ENCODE peak calls at places on chromosomes 16 and 17, in nine cellular contexts. One of them, this sample, is unnamed.

GRCh38 chr16:48156790-48157209 is 1.0 kb upstream of the ABCC12 start:
- DNase-seq in prostate gland: peak; percentile 73
- DNase-seq in activated CD8-positive, alpha-beta T cell treated with anti-CD3 and anti-CD28 coated beads for 36 hours: peak; percentile 89
- DNase-seq in ELF-1: peak; percentile 87
- DNase-seq in NCI-H2081: peak; percentile 64
- DNase-seq in left cardiac atrium: peak; percentile 84
- DNase-seq in sciatic nerve: peak; percentile 92
- DNase-seq in hypothalamus: peak; percentile 70
- DNase-seq in activated CD4-positive, alpha-beta T cell treated with anti-CD3 and anti-CD28 coated beads for 24 hours: peak; percentile 89
- DNase-seq in this sample: no peak

GRCh38 chr17:29590261-29590978 is 972 bp upstream of the GIT1 start:
- DNase-seq in sciatic nerve: peak; percentile 62
- DNase-seq in hypothalamus: no peak
- DNase-seq in left cardiac atrium: peak; percentile 46
- DNase-seq in activated CD8-positive, alpha-beta T cell treated with anti-CD3 and anti-CD28 coated beads for 36 hours: peak; percentile 59
- DNase-seq in ELF-1: no peak
- DNase-seq in activated CD4-positive, alpha-beta T cell treated with anti-CD3 and anti-CD28 coated beads for 24 hours: no peak
- DNase-seq in NCI-H2081: peak; percentile 32
- DNase-seq in prostate gland: no peak
- DNase-seq in this sample: peak; percentile 25

GRCh38 chr17:9676742-9677387 is 31.5 kb downstream of the USP43 start:
- DNase-seq in left cardiac atrium: no peak
- DNase-seq in activated CD4-positive, alpha-beta T cell treated with anti-CD3 and anti-CD28 coated beads for 24 hours: no peak
- DNase-seq in ELF-1: peak; percentile 36
- DNase-seq in NCI-H2081: no peak
- DNase-seq in hypothalamus: no peak
- DNase-seq in activated CD8-positive, alpha-beta T cell treated with anti-CD3 and anti-CD28 coated beads for 36 hours: peak; percentile 4
- DNase-seq in sciatic nerve: no peak
- DNase-seq in prostate gland: no peak
- DNase-seq in this sample: no peak

GRCh38 chr16:19228575-19228974 is 57.0 kb upstream of the CLEC19A start:
- DNase-seq in ELF-1: no peak
- DNase-seq in left cardiac atrium: no peak
- DNase-seq in sciatic nerve: no peak
- DNase-seq in hypothalamus: no peak
- DNase-seq in NCI-H2081: peak; percentile 38
- DNase-seq in activated CD4-positive, alpha-beta T cell treated with anti-CD3 and anti-CD28 coated beads for 24 hours: no peak
- DNase-seq in activated CD8-positive, alpha-beta T cell treated with anti-CD3 and anti-CD28 coated beads for 36 hours: no peak
- DNase-seq in prostate gland: no peak
- DNase-seq in this sample: no peak

GRCh38 chr16:87391324-87391949 is 699 bp upstream of the MAP1LC3B start:
- DNase-seq in hypothalamus: peak; percentile 83
- DNase-seq in left cardiac atrium: peak; percentile 85
- DNase-seq in activated CD8-positive, alpha-beta T cell treated with anti-CD3 and anti-CD28 coated beads for 36 hours: peak; percentile 48
- DNase-seq in ELF-1: peak; percentile 70
- DNase-seq in sciatic nerve: peak; percentile 88
- DNase-seq in NCI-H2081: peak; percentile 17
- DNase-seq in activated CD4-positive, alpha-beta T cell treated with anti-CD3 and anti-CD28 coated beads for 24 hours: no peak
- DNase-seq in prostate gland: no peak
- DNase-seq in this sample: no peak

GRCh38 chr17:20216154-20216815 is 207.1 kb downstream of the SPECC1 start:
- DNase-seq in left cardiac atrium: no peak
- DNase-seq in sciatic nerve: no peak
- DNase-seq in activated CD8-positive, alpha-beta T cell treated with anti-CD3 and anti-CD28 coated beads for 36 hours: no peak
- DNase-seq in NCI-H2081: no peak
- DNase-seq in prostate gland: no peak
- DNase-seq in hypothalamus: no peak
- DNase-seq in ELF-1: peak; percentile 45
- DNase-seq in activated CD4-positive, alpha-beta T cell treated with anti-CD3 and anti-CD28 coated beads for 24 hours: no peak
- DNase-seq in this sample: no peak

GRCh38 chr16:14454391-14454790 is 175.7 kb downstream of the PARN start:
- DNase-seq in hypothalamus: no peak
- DNase-seq in NCI-H2081: no peak
- DNase-seq in left cardiac atrium: no peak
- DNase-seq in activated CD4-positive, alpha-beta T cell treated with anti-CD3 and anti-CD28 coated beads for 24 hours: no peak
- DNase-seq in sciatic nerve: no peak
- DNase-seq in activated CD8-positive, alpha-beta T cell treated with anti-CD3 and anti-CD28 coated beads for 36 hours: no peak
- DNase-seq in ELF-1: no peak
- DNase-seq in prostate gland: no peak
- DNase-seq in this sample: no peak

GRCh38 chr17:50785942-50786570 is 18.7 kb upstream of the ANKRD40CL start:
- DNase-seq in NCI-H2081: peak; percentile 60
- DNase-seq in prostate gland: peak; percentile 46
- DNase-seq in hypothalamus: peak; percentile 26
- DNase-seq in activated CD4-positive, alpha-beta T cell treated with anti-CD3 and anti-CD28 coated beads for 24 hours: no peak
- DNase-seq in left cardiac atrium: no peak
- DNase-seq in ELF-1: no peak
- DNase-seq in sciatic nerve: no peak
- DNase-seq in activated CD8-positive, alpha-beta T cell treated with anti-CD3 and anti-CD28 coated beads for 36 hours: no peak
- DNase-seq in this sample: peak; percentile 97

GRCh38 chr17:73005360-73005759 is 87.1 kb downstream of the SLC39A11 start:
- DNase-seq in sciatic nerve: no peak
- DNase-seq in prostate gland: no peak
- DNase-seq in NCI-H2081: no peak
- DNase-seq in activated CD8-positive, alpha-beta T cell treated with anti-CD3 and anti-CD28 coated beads for 36 hours: no peak
- DNase-seq in hypothalamus: no peak
- DNase-seq in left cardiac atrium: no peak
- DNase-seq in ELF-1: no peak
- DNase-seq in activated CD4-positive, alpha-beta T cell treated with anti-CD3 and anti-CD28 coated beads for 24 hours: no peak
- DNase-seq in this sample: no peak

GRCh38 chr17:42982266-42982665 is 1.9 kb downstream of the RUNDC1 start:
- DNase-seq in ELF-1: no peak
- DNase-seq in activated CD4-positive, alpha-beta T cell treated with anti-CD3 and anti-CD28 coated beads for 24 hours: no peak
- DNase-seq in sciatic nerve: no peak
- DNase-seq in NCI-H2081: no peak
- DNase-seq in activated CD8-positive, alpha-beta T cell treated with anti-CD3 and anti-CD28 coated beads for 36 hours: no peak
- DNase-seq in prostate gland: peak; percentile 53
- DNase-seq in left cardiac atrium: no peak
- DNase-seq in hypothalamus: no peak
- DNase-seq in this sample: no peak

GRCh38 chr16:24861461-24861860 is 15.7 kb downstream of the SLC5A11 start:
- DNase-seq in activated CD4-positive, alpha-beta T cell treated with anti-CD3 and anti-CD28 coated beads for 24 hours: no peak
- DNase-seq in NCI-H2081: no peak
- DNase-seq in activated CD8-positive, alpha-beta T cell treated with anti-CD3 and anti-CD28 coated beads for 36 hours: no peak
- DNase-seq in left cardiac atrium: no peak
- DNase-seq in prostate gland: no peak
- DNase-seq in hypothalamus: no peak
- DNase-seq in sciatic nerve: no peak
- DNase-seq in ELF-1: no peak
- DNase-seq in this sample: no peak

GRCh38 chr16:76389126-76389525 is 111.9 kb downstream of the CNTNAP4 start:
- DNase-seq in hypothalamus: no peak
- DNase-seq in prostate gland: no peak
- DNase-seq in left cardiac atrium: no peak
- DNase-seq in activated CD4-positive, alpha-beta T cell treated with anti-CD3 and anti-CD28 coated beads for 24 hours: no peak
- DNase-seq in activated CD8-positive, alpha-beta T cell treated with anti-CD3 and anti-CD28 coated beads for 36 hours: no peak
- DNase-seq in NCI-H2081: no peak
- DNase-seq in sciatic nerve: no peak
- DNase-seq in ELF-1: no peak
- DNase-seq in this sample: no peak

GRCh38 chr16:70700101-70701020 is 14.5 kb upstream of the MTSS2 start:
- DNase-seq in NCI-H2081: peak; percentile 57
- DNase-seq in activated CD8-positive, alpha-beta T cell treated with anti-CD3 and anti-CD28 coated beads for 36 hours: no peak
- DNase-seq in hypothalamus: peak; percentile 84
- DNase-seq in ELF-1: peak; percentile 48
- DNase-seq in prostate gland: peak; percentile 67
- DNase-seq in left cardiac atrium: peak; percentile 70
- DNase-seq in sciatic nerve: no peak
- DNase-seq in activated CD4-positive, alpha-beta T cell treated with anti-CD3 and anti-CD28 coated beads for 24 hours: no peak
- DNase-seq in this sample: no peak

GRCh38 chr16:84528317-84528716 is 23.9 kb upstream of the MEAK7 start:
- DNase-seq in left cardiac atrium: no peak
- DNase-seq in ELF-1: no peak
- DNase-seq in activated CD8-positive, alpha-beta T cell treated with anti-CD3 and anti-CD28 coated beads for 36 hours: no peak
- DNase-seq in prostate gland: no peak
- DNase-seq in NCI-H2081: no peak
- DNase-seq in sciatic nerve: no peak
- DNase-seq in hypothalamus: no peak
- DNase-seq in activated CD4-positive, alpha-beta T cell treated with anti-CD3 and anti-CD28 coated beads for 24 hours: no peak
- DNase-seq in this sample: no peak

GRCh38 chr16:54651851-54652770 is 278.6 kb upstream of the IRX5 start:
- DNase-seq in NCI-H2081: no peak
- DNase-seq in hypothalamus: no peak
- DNase-seq in activated CD8-positive, alpha-beta T cell treated with anti-CD3 and anti-CD28 coated beads for 36 hours: no peak
- DNase-seq in ELF-1: no peak
- DNase-seq in left cardiac atrium: no peak
- DNase-seq in prostate gland: no peak
- DNase-seq in sciatic nerve: no peak
- DNase-seq in activated CD4-positive, alpha-beta T cell treated with anti-CD3 and anti-CD28 coated beads for 24 hours: no peak
- DNase-seq in this sample: no peak